ENCODE peak calls at places on chromosome 7, in six cellular contexts. L is foreskin fibroblast, Q is A673, A is A549, K is AG04450, U is fibroblast of the aortic adventitia. X is an unnamed sample.
A peak's percentile ranks its signal among the peaks of the same experiment; 100 is the strongest.

GRCh38 chr7:92848441-92848840 is 12.1 kb upstream of the CDK6 start:
- DNase-seq in A (no peak), L (no peak), U (no peak), Q (no peak), K (no peak), X (no peak)

GRCh38 chr7:20328692-20329091 is 2.0 kb upstream of the ITGB8 start:
- DNase-seq in Q (no peak), U (no peak), A (no peak), K (no peak), L (no peak), X (no peak)

GRCh38 chr7:50474382-50475155 is 24.4 kb upstream of the FIGNL1 start:
- DNase-seq in U (no peak), L (peak; percentile 48), Q (no peak), A (no peak), K (no peak), X (no peak)

GRCh38 chr7:141663081-141663510 is 38.9 kb downstream of the DENND11 start:
- DNase-seq in Q (no peak), L (no peak), K (no peak), U (no peak), A (peak; percentile 29), X (peak; percentile 84)

GRCh38 chr7:44541-44896 is 147.9 kb upstream of the FAM20C start:
- DNase-seq in L (no peak), Q (no peak), A (no peak), U (no peak), K (no peak), X (no peak)

GRCh38 chr7:135342887-135343286 is 109.2 kb downstream of the STRA8 start:
- DNase-seq in L (no peak), U (no peak), K (no peak), A (no peak), Q (peak; percentile 70), X (peak; percentile 44)

GRCh38 chr7:66921918-66922486 is 977 bp downstream of the TMEM248 start:
- DNase-seq in K (no peak), U (no peak), A (no peak), Q (no peak), L (peak; percentile 31), X (no peak)

GRCh38 chr7:42991913-42992576 is 59.9 kb downstream of the MRPL32 start:
- DNase-seq in K (no peak), U (no peak), A (no peak), Q (no peak), L (no peak), X (no peak)

GRCh38 chr7:22359156-22359697 is 2.3 kb upstream of the RAPGEF5 start:
- DNase-seq in K (no peak), Q (no peak), L (no peak), U (no peak), A (no peak), X (no peak)

GRCh38 chr7:87038993-87039716 is 20.3 kb downstream of the ELAPOR2 start:
- DNase-seq in L (no peak), A (no peak), Q (no peak), U (no peak), K (no peak), X (no peak)

GRCh38 chr7:158646766-158647474 is 57.7 kb downstream of the NCAPG2 start:
- DNase-seq in A (no peak), Q (peak; percentile 34), K (no peak), L (no peak), U (no peak), X (no peak)

GRCh38 chr7:141366098-141366621 is 185.1 kb upstream of the AGK start:
- DNase-seq in U (peak; percentile 18), Q (no peak), K (no peak), L (no peak), A (no peak), X (no peak)

GRCh38 chr7:2248984-2249694 is 7.1 kb downstream of the NUDT1 start:
- DNase-seq in K (peak; percentile 89), L (peak; percentile 98), Q (no peak), A (peak; percentile 66), U (peak; percentile 90), X (no peak)

GRCh38 chr7:74568658-74569057 is 88.9 kb upstream of the GTF2I start:
- DNase-seq in L (peak; percentile 34), A (no peak), Q (no peak), K (no peak), U (no peak), X (no peak)

GRCh38 chr7:75971961-75972763 is 22.2 kb downstream of the TMEM120A start:
- DNase-seq in U (peak; percentile 27), L (peak; percentile 48), K (no peak), A (peak; percentile 66), Q (peak; percentile 39), X (no peak)

GRCh38 chr7:66905243-66905642 is 15.8 kb upstream of the TMEM248 start:
- DNase-seq in K (no peak), Q (no peak), L (no peak), U (no peak), A (no peak), X (no peak)

GRCh38 chr7:105675873-105676484 is 94.7 kb upstream of the EFCAB10 start:
- DNase-seq in K (no peak), U (no peak), Q (no peak), L (no peak), A (no peak), X (no peak)

GRCh38 chr7:503575-504111 is 16.0 kb downstream of the PDGFA start:
- DNase-seq in Q (no peak), A (peak; percentile 66), K (no peak), U (peak; percentile 53), L (no peak), X (no peak)

GRCh38 chr7:106459397-106460072 is 174.8 kb upstream of the NAMPT start:
- DNase-seq in A (no peak), U (no peak), Q (no peak), L (no peak), K (no peak), X (no peak)

GRCh38 chr7:3559178-3559765 is 258.2 kb downstream of the SDK1 start:
- DNase-seq in U (peak; percentile 80), K (peak; percentile 69), A (peak; percentile 33), L (peak; percentile 95), Q (peak; percentile 53), X (peak; percentile 18)

GRCh38 chr7:99272476-99273045 is at the start of gene MYH16:
- DNase-seq in Q (no peak), L (no peak), U (no peak), K (no peak), A (no peak), X (no peak)

GRCh38 chr7:151113344-151114150 is 27.3 kb downstream of the AGAP3 start:
- DNase-seq in K (peak; percentile 58), Q (peak; percentile 47), U (peak; percentile 80), L (peak; percentile 49), A (peak; percentile 82), X (peak; percentile 92)

GRCh38 chr7:1567082-1567771 is 2.6 kb downstream of the PSMG3 start:
- DNase-seq in L (peak; percentile 41), U (peak; percentile 62), Q (peak; percentile 90), K (no peak), A (no peak), X (no peak)

GRCh38 chr7:20858913-20859312 is 72.2 kb upstream of the SP8 start:
- DNase-seq in Q (no peak), L (no peak), U (no peak), A (no peak), K (no peak), X (peak; percentile 33)

GRCh38 chr7:33916357-33917081 is 11.2 kb downstream of the BMPER start:
- DNase-seq in U (no peak), A (no peak), L (peak; percentile 61), Q (no peak), K (no peak), X (peak; percentile 14)

GRCh38 chr7:124459101-124460052 is 306.2 kb downstream of the GPR37 start:
- DNase-seq in K (peak; percentile 79), L (peak; percentile 60), A (no peak), Q (peak; percentile 5), U (peak; percentile 8), X (no peak)

GRCh38 chr7:130662426-130662825 is 6.1 kb downstream of the COPG2 start:
- DNase-seq in A (no peak), U (no peak), L (no peak), K (no peak), Q (no peak), X (no peak)
- H3K4me3 ChIP-seq in A (no peak overlapping the region), U (no peak overlapping the region), L (no peak overlapping the region), K (no peak overlapping the region), Q (no peak overlapping the region), X (no peak overlapping the region)

GRCh38 chr7:121329460-121330052 is 756 bp downstream of the WNT16 start:
- DNase-seq in Q (no peak), K (no peak), A (no peak), L (peak; percentile 61), U (no peak), X (no peak)
- TF ChIP-seq CTCF in Q (no peak), K (peak; percentile 24), A (no peak), L (no peak), U (no peak), X (no peak)

DNA sequence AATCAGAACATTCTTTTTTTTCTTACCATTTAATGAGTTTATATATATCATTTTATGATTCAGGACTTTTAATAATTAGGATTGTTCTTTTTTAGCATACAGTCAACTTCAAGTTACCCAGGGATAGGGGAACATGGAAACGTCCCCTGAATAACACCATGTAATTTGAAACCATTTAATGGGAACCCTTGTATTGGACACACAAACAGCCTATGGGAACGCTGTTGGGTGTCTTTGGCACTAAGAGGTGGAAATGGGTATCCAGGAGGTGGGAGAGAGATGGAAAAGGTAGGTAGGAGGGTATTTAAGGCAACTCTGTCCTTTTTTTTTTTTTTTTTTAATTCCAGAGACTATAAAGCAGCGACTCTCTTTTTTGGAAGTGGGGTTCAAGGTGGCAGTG is 2.6 kb downstream of the LUC7L2 start:
- DNase-seq in L (peak; percentile 12), Q (no peak), U (no peak), K (no peak), A (no peak), X (no peak)
- H3K4me3 ChIP-seq in L (no peak overlapping the region), Q (peak overlapping the region; percentile 85), U (no peak overlapping the region), K (no peak overlapping the region), A (no peak overlapping the region), X (peak overlapping the region; percentile 93)

DNA sequence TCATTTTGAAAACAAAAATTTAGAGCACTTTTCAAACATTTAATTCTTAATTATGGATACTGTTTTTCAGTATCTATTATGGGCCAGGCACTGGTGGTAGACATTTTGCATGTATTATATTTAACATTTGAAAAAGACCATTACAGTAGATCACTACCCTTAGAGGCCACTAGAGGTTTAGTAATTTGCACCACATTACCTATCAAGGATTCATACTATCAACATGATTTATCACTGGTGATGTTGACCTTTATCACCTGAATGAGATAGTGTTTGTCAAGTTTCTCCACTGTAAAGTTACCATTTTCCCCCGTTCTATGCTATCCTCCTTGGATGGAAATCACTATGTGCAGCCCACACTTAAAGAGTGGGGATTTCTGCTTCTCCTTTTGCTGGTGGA is 4.4 kb upstream of the SNX13 start:
- DNase-seq in K (no peak), Q (no peak), U (no peak), A (peak; percentile 13), L (peak; percentile 6), X (no peak)
- TF ChIP-seq CTCF in K (peak; percentile 23), Q (no peak), U (peak; percentile 28), A (no peak), L (no peak), X (no peak)

GRCh38 chr7:82507976-82508677 is 64.5 kb upstream of the CACNA2D1 start:
- DNase-seq in K (no peak), L (no peak), U (no peak), Q (no peak), A (no peak), X (no peak)
- H3K4me3 ChIP-seq in K (no peak overlapping the region), L (no peak overlapping the region), U (no peak overlapping the region), Q (no peak overlapping the region), A (no peak overlapping the region), X (no peak overlapping the region)

X was measured in LNCaP clone FGC.